ENCODE peak calls at places on chromosomes 3 and 15, in seven cellular contexts. H is astrocyte of the cerebellum; S is AG10803; M is GM23338; D is thoracic aorta; P is CD8-positive, alpha-beta T cell; Z is Panc1. V is an unnamed sample.

GRCh38 chr3:114308830-114309229 is 15.0 kb downstream of the TIGIT start:
- DNase-seq in Z (no peak), M (no peak), P (peak), D (no peak), H (no peak), S (no peak), V (no peak)

GRCh38 chr3:50811893-50812292 is 137.2 kb downstream of the DOCK3 start:
- DNase-seq in Z (no peak), S (no peak), H (no peak), D (no peak), M (no peak), P (no peak), V (no peak)

GRCh38 chr3:143699351-143699750 is 148.9 kb downstream of the SLC9A9 start:
- DNase-seq in P (no peak), M (no peak), S (no peak), D (no peak), H (no peak), Z (no peak), V (no peak)

GRCh38 chr15:42819781-42820180 is 82.9 kb upstream of the CDAN1 start:
- DNase-seq in D (no peak), H (no peak), P (no peak), S (peak), M (no peak), Z (no peak), V (no peak)

GRCh38 chr3:155015776-155016451 is 64.2 kb upstream of the MME start:
- DNase-seq in H (peak), Z (no peak), S (peak), P (no peak), M (no peak), D (no peak), V (no peak)

GRCh38 chr3:72973031-72973723 is 23.4 kb upstream of the PPP4R2 start:
- DNase-seq in S (no peak), Z (no peak), M (peak), H (no peak), P (no peak), D (no peak), V (no peak)

GRCh38 chr15:74383695-74384565 is 16.5 kb upstream of the CYP11A1 start:
- DNase-seq in M (no peak), H (no peak), P (no peak), S (no peak), D (no peak), Z (no peak), V (no peak)

GRCh38 chr3:154886437-154886836 is 193.7 kb upstream of the MME start:
- DNase-seq in Z (no peak), H (peak), D (no peak), P (no peak), S (peak), M (no peak), V (peak)

GRCh38 chr3:140199008-140199407 is 264.0 kb downstream of the CLSTN2 start:
- DNase-seq in S (no peak), D (no peak), H (no peak), Z (no peak), M (no peak), P (no peak), V (no peak)

GRCh38 chr15:89104172-89104564 is 15.9 kb downstream of the ABHD2 start:
- DNase-seq in Z (no peak), P (no peak), D (no peak), H (no peak), M (no peak), S (peak), V (no peak)

GRCh38 chr15:89338036-89338435 is 3.4 kb upstream of the POLG start:
- DNase-seq in M (no peak), P (no peak), D (no peak), H (no peak), S (no peak), Z (no peak), V (no peak)

GRCh38 chr3:72597756-72598195 is 250.5 kb downstream of the SHQ1 start:
- DNase-seq in D (no peak), H (no peak), P (no peak), Z (no peak), M (peak), S (peak), V (no peak)

GRCh38 chr15:59329570-59330350 is 42.9 kb downstream of the MYO1E start:
- DNase-seq in M (no peak), Z (no peak), H (peak), D (no peak), S (peak), P (no peak), V (peak)
- H3K4me3 ChIP-seq in M (no peak), Z (no peak), H (no peak), D (no peak), S (no peak), P (no peak), V (no peak)

DNA sequence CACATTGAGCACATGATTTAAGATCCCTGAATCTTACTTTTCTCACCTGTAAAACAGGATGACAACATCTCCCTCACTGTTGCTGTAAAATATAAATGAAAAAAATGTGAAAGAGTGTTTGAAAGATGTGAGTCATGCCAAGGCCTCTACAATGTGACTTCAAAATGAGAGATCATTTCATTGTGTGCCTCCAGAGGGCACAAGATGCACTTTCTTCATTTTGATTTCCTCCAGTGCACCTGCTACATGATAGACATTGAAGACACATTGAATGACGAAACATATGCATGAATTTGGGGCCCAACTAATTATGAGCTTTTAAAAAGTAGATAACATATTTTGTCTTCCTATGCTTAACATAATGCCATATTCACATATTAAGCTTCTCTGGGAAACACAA is 170.3 kb downstream of the MOBP start:
- DNase-seq in H (no peak), Z (no peak), M (peak), P (no peak), D (no peak), S (peak), V (no peak)
- TF ChIP-seq CTCF in H (no peak), Z (peak), M (peak), P (no peak), D (no peak), S (peak), V (peak)

GRCh38 chr15:71748327-71748726 is 62.0 kb upstream of the NR2E3 start:
- DNase-seq in Z (no peak), M (no peak), D (no peak), H (peak), S (no peak), P (no peak), V (no peak)
- H3K4me3 ChIP-seq in Z (no peak), M (no peak), D (no peak), H (no peak), S (no peak), P (no peak), V (no peak)

GRCh38 chr3:14286887-14287496 is 108.4 kb downstream of the LSM3 start:
- DNase-seq in Z (no peak), S (no peak), M (no peak), P (no peak), D (no peak), H (no peak), V (no peak)

GRCh38 chr3:14290631-14291385 is 111.6 kb upstream of the SLC6A6 start:
- DNase-seq in D (no peak), H (no peak), Z (no peak), P (no peak), M (peak), S (peak), V (peak)

GRCh38 chr3:14289590-14290453 is 111.2 kb downstream of the LSM3 start:
- DNase-seq in H (peak), M (no peak), P (no peak), Z (peak), S (peak), D (no peak), V (peak)

GRCh38 chr3:14288168-14288788 is 109.7 kb downstream of the LSM3 start:
- DNase-seq in S (no peak), Z (no peak), M (no peak), P (no peak), H (no peak), D (no peak), V (no peak)

GRCh38 chr3:14288833-14289451 is 110.3 kb downstream of the LSM3 start:
- DNase-seq in Z (no peak), M (no peak), P (no peak), H (no peak), S (no peak), D (no peak), V (no peak)
- TF ChIP-seq CTCF in Z (no peak), M (no peak), P (no peak), H (no peak), S (no peak), D (no peak), V (no peak)

DNA sequence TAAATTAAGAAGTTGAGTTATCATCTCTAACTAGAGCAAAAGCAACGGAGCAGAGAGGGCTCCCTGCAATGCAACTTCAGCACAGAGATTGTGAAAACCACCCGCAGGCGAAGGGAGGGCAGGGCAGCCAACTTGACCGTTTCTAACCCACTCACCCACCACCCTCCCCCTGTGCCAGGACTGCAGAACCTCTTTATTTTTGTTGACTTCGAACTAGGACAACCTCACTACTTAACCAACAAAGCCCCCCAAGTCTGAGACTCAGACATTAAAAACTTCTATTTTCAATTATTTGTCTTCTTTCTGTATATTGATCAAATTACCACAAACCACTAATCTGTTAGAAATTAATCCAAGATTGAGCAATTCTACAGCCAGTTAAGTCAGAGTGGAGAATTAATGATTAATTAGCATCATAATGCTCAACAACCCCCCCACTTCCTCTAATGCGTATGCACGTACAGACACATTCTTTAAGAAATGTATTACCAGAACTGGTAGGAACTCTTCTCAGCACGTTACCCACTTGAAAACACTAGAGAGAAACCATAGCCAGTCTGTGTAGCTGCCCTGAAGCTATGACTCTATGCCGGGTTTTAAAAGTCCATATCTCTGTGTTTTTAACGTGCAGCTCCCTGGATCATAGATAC is 2.0 kb downstream of the MGLL start:
- DNase-seq in Z (no peak), M (peak), H (no peak), S (peak), D (no peak), P (no peak), V (no peak)
- H3K4me3 ChIP-seq in Z (no peak), M (no peak), H (no peak), S (peak), D (peak), P (no peak), V (no peak)

DNA sequence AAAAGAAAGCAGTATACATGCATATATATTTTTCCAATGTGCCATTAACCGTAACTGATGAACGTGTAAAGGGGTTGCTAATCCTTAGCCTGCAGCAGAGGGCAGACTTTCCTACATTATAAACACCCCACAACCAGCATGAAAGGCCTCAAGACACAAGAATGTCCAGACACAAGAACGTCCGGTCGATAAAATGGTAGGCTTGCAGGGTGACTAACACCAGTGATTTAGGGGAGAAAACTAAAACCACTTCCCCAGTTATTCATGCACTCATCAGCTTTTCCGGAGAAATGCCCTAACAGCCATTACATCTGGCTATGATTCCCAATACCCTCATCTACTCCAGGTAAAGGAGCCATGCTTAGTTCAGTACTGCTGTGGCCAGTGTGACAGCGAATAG is 57.4 kb downstream of the LRTM1 start:
- DNase-seq in P (no peak), S (peak), H (peak), D (no peak), Z (no peak), M (peak), V (peak)
- TF ChIP-seq CTCF in P (no peak), S (peak), H (peak), D (no peak), Z (peak), M (peak), V (peak)

GRCh38 chr15:98428253-98428989 is 219.9 kb upstream of the IGF1R start:
- DNase-seq in Z (no peak), M (peak), P (peak), S (peak), D (peak), H (peak), V (peak)
- H3K4me3 ChIP-seq in Z (peak), M (peak), P (peak), S (peak), D (peak), H (peak), V (peak)

GRCh38 chr3:58237940-58238681 is 519 bp downstream of the ABHD6 start:
- DNase-seq in S (peak), D (no peak), P (no peak), Z (no peak), H (no peak), M (peak), V (no peak)

GRCh38 chr3:58238830-58239229 is 1.2 kb downstream of the ABHD6 start:
- DNase-seq in H (no peak), M (no peak), S (no peak), P (no peak), Z (no peak), D (no peak), V (no peak)

GRCh38 chr3:58236527-58237237 is 910 bp upstream of the ABHD6 start:
- DNase-seq in M (peak), Z (no peak), D (no peak), H (no peak), S (no peak), P (no peak), V (no peak)

GRCh38 chr3:58235970-58236369 is 1.6 kb upstream of the ABHD6 start:
- DNase-seq in M (no peak), P (no peak), Z (no peak), D (no peak), S (no peak), H (no peak), V (no peak)

DNA sequence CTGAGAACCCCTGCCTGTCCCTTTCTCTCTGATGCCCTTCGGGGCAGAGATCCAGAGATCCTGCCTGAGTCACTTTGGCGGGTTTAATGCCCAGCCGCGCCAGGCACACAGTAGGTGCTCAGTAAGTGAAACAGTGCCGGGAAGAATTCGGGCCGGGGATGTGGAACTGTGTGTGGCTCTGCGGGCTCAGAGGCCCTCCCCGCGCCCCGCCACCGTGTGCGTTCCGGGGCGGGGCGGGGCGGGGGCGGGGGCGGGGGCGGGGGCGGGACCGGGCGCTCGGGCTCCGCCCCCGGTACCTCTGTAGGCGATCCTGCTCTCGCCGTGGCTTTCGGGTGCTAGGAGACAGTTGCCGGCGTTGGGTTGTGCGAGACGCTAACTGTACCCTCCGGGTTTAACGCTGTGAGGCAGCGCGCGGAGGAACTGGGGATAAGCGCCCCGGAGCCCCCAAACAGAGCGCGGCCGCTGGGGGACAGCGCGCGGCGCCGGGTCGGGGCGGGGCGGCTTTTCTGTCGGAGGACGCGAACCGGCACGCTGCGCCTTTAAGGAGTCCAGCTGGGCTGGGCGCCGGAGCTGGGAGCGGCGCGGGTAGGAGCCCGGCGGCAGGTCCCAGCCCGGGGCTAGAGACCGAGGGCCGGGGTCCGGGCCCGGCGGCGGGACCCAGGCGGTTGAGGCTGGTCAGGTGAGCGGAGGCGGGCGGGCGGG is at the start of gene ABHD6:
- DNase-seq in D (peak), P (peak), H (no peak), Z (no peak), S (peak), M (peak), V (peak)
- TF ChIP-seq CTCF in D (peak), P (no peak), H (no peak), Z (peak), S (peak), M (no peak), V (no peak)

GRCh38 chr15:36878745-36879262 is 221.5 kb downstream of the MEIS2 start:
- DNase-seq in M (peak), S (no peak), Z (no peak), H (no peak), P (no peak), D (no peak), V (no peak)
- H3K4me3 ChIP-seq in M (peak), S (no peak), Z (no peak), H (no peak), P (no peak), D (peak), V (no peak)

GRCh38 chr3:159818997-159819500 is 169.6 kb upstream of the IL12A start:
- DNase-seq in S (no peak), M (no peak), H (no peak), D (no peak), P (no peak), Z (no peak), V (no peak)

GRCh38 chr3:159817136-159817535 is 171.5 kb upstream of the IL12A start:
- DNase-seq in P (no peak), S (no peak), H (no peak), Z (no peak), D (no peak), M (no peak), V (no peak)

GRCh38 chr3:159817571-159817970 is 171.1 kb upstream of the IL12A start:
- DNase-seq in D (no peak), H (no peak), P (no peak), M (no peak), S (no peak), Z (no peak), V (no peak)

GRCh38 chr3:159819676-159820075 is 169.0 kb upstream of the IL12A start:
- DNase-seq in D (no peak), P (no peak), S (no peak), H (no peak), Z (no peak), M (no peak), V (no peak)

DNA sequence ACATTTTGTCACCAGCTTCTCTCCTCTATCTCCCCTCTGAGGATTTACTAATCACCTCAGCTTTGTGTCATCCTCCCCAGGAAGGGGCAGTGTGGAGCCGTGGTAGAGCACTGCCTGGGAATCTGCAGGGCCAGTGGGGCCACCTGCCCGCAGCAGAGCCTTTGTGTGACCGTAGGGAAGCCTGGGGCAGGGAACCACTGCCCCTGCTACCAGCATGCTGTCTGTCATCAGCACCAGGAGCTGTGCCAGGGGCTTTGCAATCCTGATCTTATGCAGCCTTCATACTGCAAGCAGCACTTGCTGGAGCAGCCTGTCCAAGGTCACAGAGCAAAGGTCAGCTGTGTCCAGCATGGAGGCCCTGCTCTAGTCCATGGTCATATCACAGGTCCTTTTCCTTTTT is 170.2 kb upstream of the IL12A start:
- DNase-seq in Z (no peak), P (no peak), M (peak), D (no peak), S (no peak), H (no peak), V (no peak)
- TF ChIP-seq CTCF in Z (peak), P (no peak), M (peak), D (no peak), S (no peak), H (no peak), V (no peak)